ENCODE peak calls at places on chromosomes 1 and 21, in four cellular contexts. W, C, P and H are unnamed samples.

GRCh38 chr1:69511426-69512192 is 56.1 kb upstream of the LRRC7 start:
- DNase-seq in W (no peak), C (no peak), P (no peak), H (no peak)

GRCh38 chr1:184535191-184535970 is 148.6 kb downstream of the C1orf21 start:
- DNase-seq in W (peak), C (no peak), P (no peak), H (no peak)

GRCh38 chr1:111895456-111895855 is 94.0 kb downstream of the KCND3 start:
- DNase-seq in W (no peak), C (no peak), P (no peak), H (no peak)

GRCh38 chr1:86205741-86206140 is 49.2 kb upstream of the COL24A1 start:
- DNase-seq in W (peak), C (no peak), P (no peak), H (no peak)

GRCh38 chr1:230487773-230488428 is 61.8 kb upstream of the PGBD5 start:
- DNase-seq in W (no peak), C (no peak), P (no peak), H (no peak)

GRCh38 chr1:13820055-13820454 is 120.1 kb downstream of the PRDM2 start:
- DNase-seq in W (no peak), C (no peak), P (no peak), H (no peak)

GRCh38 chr1:16048573-16049189 is 5.1 kb downstream of the CLCNKB start:
- DNase-seq in W (peak), C (no peak), P (no peak), H (no peak)

GRCh38 chr1:216640100-216640499 is 83.1 kb downstream of the ESRRG start:
- DNase-seq in W (no peak), C (no peak), P (no peak), H (no peak)

GRCh38 chr1:32525661-32526444 is 13.4 kb upstream of the ZBTB8A start:
- DNase-seq in W (no peak), C (no peak), P (no peak), H (no peak)

GRCh38 chr1:209593747-209594146 is 10.2 kb downstream of the CAMK1G start:
- DNase-seq in W (no peak), C (no peak), P (no peak), H (no peak)

GRCh38 chr1:230749635-230750034 is 2.4 kb downstream of the CAPN9 start:
- DNase-seq in W (no peak), C (no peak), P (no peak), H (no peak)

GRCh38 chr1:60727553-60727952 is 354.8 kb upstream of the NFIA start:
- DNase-seq in W (no peak), C (no peak), P (no peak), H (no peak)

GRCh38 chr1:39681999-39682398 is 9.2 kb downstream of the HPCAL4 start:
- DNase-seq in W (no peak), C (no peak), P (no peak), H (no peak)

GRCh38 chr1:172823534-172823933 is 164.6 kb downstream of the FASLG start:
- DNase-seq in W (peak), C (no peak), P (no peak), H (no peak)

GRCh38 chr21:41576010-41576615 is 68.2 kb upstream of the TMPRSS2 start:
- DNase-seq in W (no peak), C (peak), P (no peak), H (no peak)

GRCh38 chr1:15427280-15427666 is 11.0 kb upstream of the CTRC start:
- DNase-seq in W (no peak), C (no peak), P (no peak), H (no peak)

GRCh38 chr1:214281902-214282695 is 1.1 kb downstream of the SMYD2 start:
- DNase-seq in W (peak), C (no peak), P (no peak), H (no peak)

GRCh38 chr1:57874426-57874825 is 450.6 kb upstream of the DAB1 start:
- DNase-seq in W (no peak), C (no peak), P (no peak), H (no peak)

GRCh38 chr1:54685335-54685905 is 30.2 kb upstream of the TTC4 start:
- DNase-seq in W (no peak), C (no peak), P (no peak), H (no peak)

GRCh38 chr1:11893907-11894251 is 32.3 kb downstream of the KIAA2013 start:
- DNase-seq in W (peak), C (peak), P (peak), H (peak)

GRCh38 chr1:244821134-244821533 is 14.3 kb upstream of the COX20 start:
- DNase-seq in W (no peak), C (no peak), P (no peak), H (no peak)

GRCh38 chr1:8604041-8604942 is 213.1 kb downstream of the RERE start:
- DNase-seq in W (no peak), C (peak), P (no peak), H (no peak)

GRCh38 chr1:24090736-24091135 is 21.2 kb downstream of the MYOM3 start:
- DNase-seq in W (no peak), C (no peak), P (no peak), H (no peak)

GRCh38 chr1:172326171-172326570 is 94.3 kb upstream of the C1orf105 start:
- DNase-seq in W (no peak), C (no peak), P (no peak), H (no peak)

GRCh38 chr21:46065215-46065992 is 32.5 kb upstream of the COL6A2 start:
- DNase-seq in W (peak), C (peak), P (no peak), H (no peak)

GRCh38 chr1:29282924-29283803 is 46.8 kb downstream of the PTPRU start:
- DNase-seq in W (peak), C (peak), P (no peak), H (no peak)

GRCh38 chr1:59967141-59967697 is 40.6 kb upstream of the CYP2J2 start:
- DNase-seq in W (peak), C (no peak), P (no peak), H (no peak)

GRCh38 chr1:181016563-181016962 is 6.1 kb downstream of the STX6 start:
- DNase-seq in W (peak), C (no peak), P (no peak), H (no peak)

GRCh38 chr1:217067642-217068041 is 344.4 kb upstream of the ESRRG start:
- DNase-seq in W (no peak), C (no peak), P (no peak), H (no peak)

GRCh38 chr1:53684741-53685140 is 54.2 kb downstream of the GLIS1 start:
- DNase-seq in W (no peak), C (no peak), P (no peak), H (no peak)